ENCODE peak calls at places on chromosomes 7 and 10, in seven cellular contexts. W is lower lobe of right lung, J is occipital lobe, V is activated T-cell treated with anti-CD3 and anti-CD28 coated beads for 24 hours, P is KG1, Q is WTC11, A is T-helper 17 cell. T is an unnamed sample.
A peak's percentile ranks its signal among the peaks of the same experiment; 100 is the strongest.

GRCh38 chr7:152522551-152522950 is 86.7 kb upstream of the KMT2C start:
- DNase-seq in W (no peak), J (peak; percentile 15), V (no peak), P (no peak), Q (no peak), A (no peak), T (no peak)

GRCh38 chr7:49038821-49039358 is 114.5 kb downstream of the CDC14C start:
- DNase-seq in W (no peak), J (no peak), V (no peak), P (no peak), Q (no peak), A (no peak), T (no peak)

GRCh38 chr7:66741706-66742053 is 1.1 kb downstream of the RABGEF1 start:
- DNase-seq in W (no peak), J (no peak), V (no peak), P (no peak), Q (no peak), A (no peak), T (no peak)

GRCh38 chr10:132654708-132655661 is 117.4 kb downstream of the INPP5A start:
- DNase-seq in W (peak; percentile 76), J (no peak), V (peak; percentile 34), P (peak; percentile 14), Q (peak; percentile 82), A (peak; percentile 35), T (no peak)

GRCh38 chr10:47299989-47300931 is at the start of gene GDF10:
- DNase-seq in W (no peak), J (no peak), V (no peak), P (no peak), Q (peak; percentile 42), A (no peak), T (no peak)

GRCh38 chr7:134371536-134371935 is 54.8 kb upstream of the SLC35B4 start:
- DNase-seq in W (no peak), J (no peak), V (no peak), P (no peak), Q (no peak), A (no peak), T (no peak)

GRCh38 chr7:79778786-79779382 is 325.4 kb upstream of the MAGI2 start:
- DNase-seq in W (no peak), J (no peak), V (no peak), P (no peak), Q (no peak), A (no peak), T (no peak)

GRCh38 chr10:79608505-79609375 is 2.0 kb upstream of the SFTPA1 start:
- DNase-seq in W (no peak), J (no peak), V (no peak), P (no peak), Q (peak; percentile 73), A (peak; percentile 22), T (no peak)

GRCh38 chr10:18140149-18140956 is at the start of gene CACNB2:
- DNase-seq in W (peak; percentile 57), J (peak; percentile 57), V (no peak), P (no peak), Q (peak; percentile 70), A (no peak), T (no peak)

GRCh38 chr7:87218941-87219544 is 489 bp downstream of the TMEM243 start:
- DNase-seq in W (peak; percentile 90), J (peak; percentile 32), V (no peak), P (no peak), Q (peak; percentile 65), A (peak; percentile 22), T (peak; percentile 26)

T was measured in T-helper 22 cell.